ENCODE peak calls at places on chromosomes 13 and 19, in seven cellular contexts. Q is hepatocyte, B is transverse colon, G is brain microvascular endothelial cell, M is ascending aorta, I is adrenal gland, C is colonic mucosa. U is an unnamed sample.

GRCh38 chr19:45878043-45878794 is 7.7 kb downstream of the IRF2BP1 start:
- DNase-seq in I (no peak), Q (peak), B (peak), M (no peak), C (peak), G (no peak), U (no peak)

GRCh38 chr13:72495681-72496080 is 231.7 kb downstream of the MZT1 start:
- DNase-seq in G (no peak), I (no peak), Q (no peak), B (no peak), C (no peak), M (no peak), U (no peak)

GRCh38 chr13:99276706-99277105 is 18.5 kb upstream of the GPR18 start:
- DNase-seq in Q (no peak), B (no peak), I (no peak), G (no peak), M (no peak), C (no peak), U (no peak)

GRCh38 chr13:75881109-75881775 is 245.1 kb downstream of the LMO7 start:
- DNase-seq in M (no peak), G (no peak), Q (no peak), I (no peak), B (no peak), C (no peak), U (no peak)

GRCh38 chr19:8194528-8195275 is 14.5 kb upstream of the CERS4 start:
- DNase-seq in M (no peak), I (no peak), G (no peak), C (peak), Q (no peak), B (peak), U (no peak)

GRCh38 chr13:27860743-27861142 is 59.1 kb upstream of the PDX1 start:
- DNase-seq in C (no peak), G (no peak), M (no peak), B (no peak), I (no peak), Q (no peak), U (no peak)

GRCh38 chr19:39969681-39970423 is 1.1 kb upstream of the PSMC4 start:
- DNase-seq in M (no peak), Q (no peak), I (no peak), G (no peak), B (no peak), C (peak), U (no peak)

GRCh38 chr19:7083076-7083956 is 13.8 kb downstream of the ZNF557 start:
- DNase-seq in I (no peak), G (peak), Q (no peak), B (no peak), C (no peak), M (no peak), U (no peak)

GRCh38 chr19:42066075-42066754 is 3.8 kb downstream of the GRIK5 start:
- DNase-seq in G (peak), M (no peak), B (no peak), I (no peak), Q (no peak), C (no peak), U (peak)

GRCh38 chr19:2332341-2333026 is 4.0 kb downstream of the SPPL2B start:
- DNase-seq in M (no peak), C (peak), B (peak), I (no peak), G (no peak), Q (no peak), U (no peak)

GRCh38 chr19:53157601-53158000 is 1.3 kb downstream of the ZNF347 start:
- DNase-seq in I (peak), C (no peak), B (no peak), Q (peak), M (no peak), G (no peak), U (peak)

GRCh38 chr13:98490195-98490771 is 86.6 kb downstream of the STK24 start:
- DNase-seq in M (no peak), G (no peak), B (no peak), Q (peak), I (no peak), C (no peak), U (no peak)

GRCh38 chr13:109160357-109160756 is 530.9 kb downstream of the MYO16 start:
- DNase-seq in G (no peak), C (no peak), Q (no peak), I (no peak), B (no peak), M (no peak), U (no peak)

GRCh38 chr13:33205804-33206221 is 79.7 kb downstream of the STARD13 start:
- DNase-seq in C (no peak), Q (no peak), G (peak), M (peak), I (no peak), B (no peak), U (no peak)

GRCh38 chr13:113009743-113010509 is 40.9 kb downstream of the MCF2L start:
- DNase-seq in I (peak), C (no peak), G (no peak), B (no peak), M (no peak), Q (peak), U (no peak)

GRCh38 chr13:50125556-50126377 is 110.5 kb downstream of the KCNRG start:
- DNase-seq in C (peak), Q (peak), M (peak), I (peak), B (peak), G (peak), U (peak)

GRCh38 chr13:94323746-94324408 is 155.6 kb downstream of the DCT start:
- DNase-seq in Q (no peak), B (no peak), M (no peak), G (no peak), I (no peak), C (no peak), U (no peak)

GRCh38 chr13:84648069-84648640 is 765.9 kb upstream of the SLITRK1 start:
- DNase-seq in I (no peak), C (no peak), Q (no peak), M (no peak), G (no peak), B (no peak), U (no peak)
- H3K4me3 ChIP-seq in I (no peak), C (no peak), Q (no peak), M (no peak), G (no peak), B (no peak), U (no peak)

GRCh38 chr19:1167687-1168561 is 6.1 kb downstream of the SBNO2 start:
- DNase-seq in B (no peak), C (no peak), M (no peak), Q (no peak), I (peak), G (no peak), U (peak)
- H3K27ac ChIP-seq in B (peak), C (no peak), M (peak), Q (peak), I (peak), G (peak), U (peak)

DNA sequence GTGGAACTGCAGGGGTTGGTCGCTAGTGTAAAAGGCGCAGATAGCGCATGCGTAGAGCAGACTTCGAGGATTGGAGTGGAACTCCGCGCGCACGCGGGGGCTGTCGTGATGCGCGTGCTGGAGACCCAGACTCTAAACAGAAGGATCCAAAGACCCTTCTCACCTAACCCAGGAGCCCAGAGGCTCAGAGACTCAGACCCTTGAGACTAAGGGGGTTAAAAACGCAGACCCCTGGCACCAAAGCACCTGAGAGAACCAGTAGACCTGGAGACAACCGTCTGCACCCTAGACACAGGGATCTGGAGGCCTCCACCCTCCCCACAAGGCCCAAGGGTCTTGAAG is 567 bp upstream of the CTU1 start:
- DNase-seq in I (no peak), G (no peak), Q (no peak), C (no peak), B (no peak), M (no peak), U (no peak)
- H3K4me3 ChIP-seq in I (no peak), G (peak), Q (peak), C (peak), B (peak), M (peak), U (peak)

DNA sequence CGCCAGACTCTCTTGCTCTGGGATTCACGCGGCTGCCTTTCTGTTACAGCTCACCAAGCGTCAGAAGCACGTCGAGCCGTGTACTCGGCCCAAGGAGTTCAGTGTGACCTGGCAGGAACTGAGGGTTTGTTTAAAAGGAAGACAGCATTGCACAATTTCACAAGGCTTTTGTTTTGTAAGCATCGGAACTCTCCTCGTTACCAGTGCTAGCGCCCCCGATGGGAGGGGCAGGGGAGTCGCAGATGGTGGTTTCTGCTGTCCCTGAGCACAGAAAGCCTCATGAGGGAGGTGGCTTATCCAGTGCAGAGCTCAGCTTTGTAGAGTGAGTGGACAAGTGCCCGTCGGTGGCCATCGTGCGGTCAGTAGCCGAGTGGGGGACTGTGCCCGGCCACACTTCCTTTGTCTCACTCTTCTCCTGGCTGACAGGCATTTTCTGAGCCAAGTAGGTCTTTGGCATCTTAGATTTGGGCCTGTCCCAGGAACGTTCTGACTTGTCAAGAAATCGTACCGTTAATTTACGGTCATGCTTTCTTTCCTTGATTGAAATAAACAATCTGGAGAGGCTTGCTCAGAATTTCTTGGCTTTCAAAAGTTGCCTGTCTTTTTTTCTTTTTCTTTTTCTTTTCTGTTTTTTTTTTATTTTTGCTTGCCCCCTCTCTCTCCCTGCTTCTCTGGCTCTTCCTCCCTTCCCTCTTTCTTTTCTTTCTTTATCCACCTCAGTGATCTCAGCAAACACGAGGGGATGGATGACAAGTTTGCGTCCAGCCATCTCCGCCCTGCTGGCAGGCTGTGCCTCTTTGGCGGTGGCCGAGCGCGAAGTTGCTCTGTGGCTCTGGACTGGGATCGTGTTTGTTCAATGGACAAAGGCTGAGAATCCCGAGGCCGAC is 7.7 kb downstream of the KDM4B start:
- DNase-seq in Q (peak), G (no peak), I (peak), B (peak), C (peak), M (peak), U (peak)
- H3K27ac ChIP-seq in Q (peak), G (no peak), I (peak), B (peak), C (peak), M (peak), U (peak)

DNA sequence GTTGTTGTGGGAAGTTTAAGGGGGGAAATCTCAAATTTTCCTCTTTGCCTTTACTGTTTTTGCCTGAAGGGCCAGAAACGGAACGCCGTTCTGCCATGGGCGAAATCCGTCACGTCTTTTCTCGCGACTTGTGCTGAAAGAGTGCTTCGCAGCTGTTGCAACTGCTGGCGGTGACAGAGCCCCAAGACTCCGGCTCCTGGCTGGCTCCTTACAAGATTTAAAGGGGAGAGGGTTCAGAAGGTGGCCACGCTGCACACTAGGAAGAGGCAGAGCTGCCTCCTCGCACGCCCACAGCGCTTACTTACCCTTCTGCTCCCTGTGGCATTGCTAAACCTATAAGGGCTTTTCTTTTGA is 320.3 kb downstream of the ZNF536 start:
- DNase-seq in Q (no peak), I (no peak), M (peak), B (no peak), C (no peak), G (no peak), U (no peak)
- H3K4me3 ChIP-seq in Q (no peak), I (no peak), M (peak), B (no peak), C (no peak), G (no peak), U (peak)

GRCh38 chr13:45332831-45333219 is 8.2 kb downstream of the TPT1 start:
- DNase-seq in I (no peak), B (no peak), G (no peak), Q (no peak), M (no peak), C (no peak), U (no peak)
- H3K27ac ChIP-seq in I (no peak), B (no peak), G (peak), Q (no peak), M (no peak), C (peak), U (no peak)

U was measured in testis.